ENCODE peak calls at places on chromosomes 1 and 21, in six cellular contexts. H is NCI-H1092 treated with DMSO at 0.1 percent for 48 hours; C is skeletal muscle cell; J is CD8-positive, alpha-beta T cell; E is T-helper 2 cell; N is natural killer cell. Z is an unnamed sample.

GRCh38 chr1:204426474-204426873 is 14.9 kb upstream of the PPP1R15B start:
- DNase-seq in H (no peak), C (no peak), J (no peak), E (no peak), N (no peak), Z (no peak)

GRCh38 chr1:99992044-99992722 is 22.4 kb downstream of the SLC35A3 start:
- DNase-seq in H (no peak), C (no peak), J (no peak), E (no peak), N (no peak), Z (no peak)

GRCh38 chr1:212565079-212565478 is 43.5 kb upstream of the ATF3 start:
- DNase-seq in H (no peak), C (no peak), J (no peak), E (no peak), N (no peak), Z (no peak)

GRCh38 chr1:169894424-169895145 is 889 bp upstream of the SCYL3 start:
- DNase-seq in H (no peak), C (no peak), J (no peak), E (no peak), N (no peak), Z (no peak)

GRCh38 chr1:236163460-236164153 is 21.3 kb downstream of the GPR137B start:
- DNase-seq in H (no peak), C (no peak), J (no peak), E (no peak), N (no peak), Z (no peak)

GRCh38 chr1:205147191-205147590 is 25.4 kb upstream of the RBBP5 start:
- DNase-seq in H (no peak), C (peak), J (no peak), E (no peak), N (no peak), Z (no peak)

GRCh38 chr1:150974580-150975478 is at the start of gene CERS2:
- DNase-seq in H (peak), C (peak), J (peak), E (peak), N (peak), Z (peak)

GRCh38 chr21:18499761-18500376 is 96.3 kb upstream of the TMPRSS15 start:
- DNase-seq in H (peak), C (no peak), J (no peak), E (no peak), N (no peak), Z (peak)

GRCh38 chr1:3731951-3732746 is 20.1 kb upstream of the CCDC27 start:
- DNase-seq in H (no peak), C (no peak), J (no peak), E (no peak), N (no peak), Z (no peak)

GRCh38 chr1:245225267-245225666 is 70.5 kb downstream of the KIF26B start:
- DNase-seq in H (no peak), C (peak), J (no peak), E (no peak), N (no peak), Z (no peak)

GRCh38 chr1:27656157-27656893 is 15.7 kb downstream of the IFI6 start:
- DNase-seq in H (no peak), C (no peak), J (no peak), E (no peak), N (no peak), Z (no peak)

GRCh38 chr1:43034778-43035177 is 76.1 kb upstream of the SLC2A1 start:
- DNase-seq in H (no peak), C (no peak), J (no peak), E (no peak), N (no peak), Z (no peak)

GRCh38 chr1:17611991-17612390 is 72.5 kb downstream of the ARHGEF10L start:
- DNase-seq in H (no peak), C (no peak), J (no peak), E (no peak), N (no peak), Z (no peak)

GRCh38 chr1:165659581-165659895 is 28.5 kb downstream of the MGST3 start:
- DNase-seq in H (no peak), C (no peak), J (no peak), E (no peak), N (no peak), Z (no peak)